ENCODE peak calls at places on chromosomes 2 and 18, in six cellular contexts. One of them, this sample, is unnamed.

GRCh38 chr2:134842930-134843490 is 4.6 kb downstream of the ACMSD start:
- DNase-seq in K562: no peak
- DNase-seq in A549: no peak
- DNase-seq in HCT116: no peak
- DNase-seq in GM12878: no peak
- DNase-seq in HepG2: no peak
- DNase-seq in this sample: no peak

GRCh38 chr2:118539290-118539689 is 308.2 kb downstream of the EN1 start:
- DNase-seq in K562: no peak
- DNase-seq in A549: peak
- DNase-seq in HCT116: peak
- DNase-seq in GM12878: no peak
- DNase-seq in HepG2: peak
- DNase-seq in this sample: peak

GRCh38 chr2:10208736-10209135 is 86.2 kb downstream of the RRM2 start:
- DNase-seq in K562: no peak
- DNase-seq in A549: no peak
- DNase-seq in HCT116: no peak
- DNase-seq in GM12878: no peak
- DNase-seq in HepG2: no peak
- DNase-seq in this sample: no peak

GRCh38 chr2:212327171-212327809 is 211.3 kb downstream of the ERBB4 start:
- DNase-seq in K562: no peak
- DNase-seq in A549: peak
- DNase-seq in HCT116: no peak
- DNase-seq in GM12878: no peak
- DNase-seq in HepG2: peak
- DNase-seq in this sample: no peak

GRCh38 chr2:152504618-152505017 is 169.6 kb downstream of the FMNL2 start:
- DNase-seq in K562: no peak
- DNase-seq in A549: peak
- DNase-seq in HCT116: no peak
- DNase-seq in GM12878: no peak
- DNase-seq in HepG2: no peak
- DNase-seq in this sample: no peak

GRCh38 chr18:71995895-71996443 is 548.2 kb downstream of the CBLN2 start:
- DNase-seq in K562: no peak
- DNase-seq in A549: no peak
- DNase-seq in HCT116: no peak
- DNase-seq in GM12878: no peak
- DNase-seq in HepG2: no peak
- DNase-seq in this sample: no peak

GRCh38 chr2:27285481-27285880 is 3.3 kb downstream of the TRIM54 start:
- DNase-seq in K562: no peak
- DNase-seq in A549: no peak
- DNase-seq in HCT116: no peak
- DNase-seq in GM12878: no peak
- DNase-seq in HepG2: no peak
- DNase-seq in this sample: no peak

GRCh38 chr18:49814147-49814499 is 790 bp upstream of the ACAA2 start:
- DNase-seq in K562: peak
- DNase-seq in A549: peak
- DNase-seq in HCT116: no peak
- DNase-seq in GM12878: no peak
- DNase-seq in HepG2: peak
- DNase-seq in this sample: no peak

GRCh38 chr2:194044321-194044720 is 1612.7 kb upstream of the SLC39A10 start:
- DNase-seq in K562: no peak
- DNase-seq in A549: no peak
- DNase-seq in HCT116: no peak
- DNase-seq in GM12878: no peak
- DNase-seq in HepG2: no peak
- DNase-seq in this sample: no peak

GRCh38 chr2:233928594-233929351 is 11.6 kb downstream of the TRPM8 start:
- DNase-seq in K562: peak
- DNase-seq in A549: peak
- DNase-seq in HCT116: no peak
- DNase-seq in GM12878: no peak
- DNase-seq in HepG2: peak
- DNase-seq in this sample: peak

GRCh38 chr2:70767699-70768584 is at the start of gene ADD2:
- DNase-seq in K562: peak
- DNase-seq in A549: peak
- DNase-seq in HCT116: no peak
- DNase-seq in GM12878: no peak
- DNase-seq in HepG2: no peak
- DNase-seq in this sample: no peak

GRCh38 chr2:240259201-240259923 is 118.9 kb upstream of the OTOS start:
- DNase-seq in K562: no peak
- DNase-seq in A549: no peak
- DNase-seq in HCT116: no peak
- DNase-seq in GM12878: no peak
- DNase-seq in HepG2: no peak
- DNase-seq in this sample: no peak

GRCh38 chr2:61733563-61733962 is 120.3 kb downstream of the FAM161A start:
- DNase-seq in K562: no peak
- DNase-seq in A549: no peak
- DNase-seq in HCT116: no peak
- DNase-seq in GM12878: no peak
- DNase-seq in HepG2: no peak
- DNase-seq in this sample: no peak
- TF ChIP-seq MAX in K562: no peak
- TF ChIP-seq MAX in A549: no peak
- TF ChIP-seq MAX in HCT116: no peak
- TF ChIP-seq MAX in GM12878: no peak
- TF ChIP-seq MAX in HepG2: no peak
- TF ChIP-seq MAX in this sample: no peak

GRCh38 chr2:154375625-154376020 is 322.9 kb upstream of the KCNJ3 start:
- DNase-seq in K562: no peak
- DNase-seq in A549: peak
- DNase-seq in HCT116: peak
- DNase-seq in GM12878: no peak
- DNase-seq in HepG2: peak
- DNase-seq in this sample: no peak
- TF ChIP-seq CEBPB in K562: no peak
- TF ChIP-seq CEBPB in A549: no peak
- TF ChIP-seq CEBPB in HCT116: no peak
- TF ChIP-seq CEBPB in GM12878: no peak
- TF ChIP-seq CEBPB in HepG2: no peak
- TF ChIP-seq CEBPB in this sample: no peak

DNA sequence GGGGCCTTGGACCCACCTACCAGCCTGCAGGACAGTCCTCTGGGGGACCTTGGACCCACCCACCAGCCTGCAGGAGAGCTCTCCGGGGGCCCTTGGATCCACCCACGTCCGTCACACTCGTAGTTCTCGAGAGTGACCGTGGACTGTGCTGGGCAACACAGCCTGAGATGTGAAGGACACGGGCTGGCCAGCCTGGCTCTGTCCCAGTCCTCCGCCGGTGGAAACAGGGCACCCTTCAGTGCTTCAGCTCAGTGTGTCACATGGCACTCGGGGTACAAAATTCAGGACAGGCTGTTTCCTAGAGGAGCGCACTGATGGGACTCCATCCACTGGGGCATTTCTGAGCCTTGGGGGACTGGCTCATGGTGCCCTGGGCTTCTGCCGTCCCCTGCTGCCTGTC is 212.0 kb downstream of the TWIST2 start:
- DNase-seq in K562: no peak
- DNase-seq in A549: no peak
- DNase-seq in HCT116: no peak
- DNase-seq in GM12878: no peak
- DNase-seq in HepG2: no peak
- DNase-seq in this sample: no peak
- TF ChIP-seq MAX in K562: no peak
- TF ChIP-seq MAX in A549: no peak
- TF ChIP-seq MAX in HCT116: no peak
- TF ChIP-seq MAX in GM12878: no peak
- TF ChIP-seq MAX in HepG2: no peak
- TF ChIP-seq MAX in this sample: no peak

DNA sequence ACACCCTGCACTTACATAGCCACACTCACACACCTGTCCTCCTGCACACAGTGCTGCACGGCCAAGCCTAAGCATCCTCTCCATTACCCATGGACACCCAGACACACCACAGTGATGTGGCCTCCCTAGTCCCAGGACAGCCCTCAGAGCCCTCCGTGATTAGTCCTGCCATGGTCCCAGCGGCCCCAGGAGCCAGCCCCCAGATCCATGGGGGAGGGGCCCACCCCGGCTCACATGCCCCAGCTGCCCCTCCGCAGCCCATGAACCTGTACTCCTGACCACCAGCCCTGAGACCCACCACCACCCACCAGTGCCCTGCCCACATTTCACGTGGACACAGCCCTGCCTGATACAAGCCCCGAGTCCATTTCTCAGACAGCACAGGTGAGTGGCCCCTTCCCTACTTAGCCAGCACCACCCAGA is 8.1 kb upstream of the DUSP2 start:
- DNase-seq in K562: no peak
- DNase-seq in A549: no peak
- DNase-seq in HCT116: no peak
- DNase-seq in GM12878: no peak
- DNase-seq in HepG2: no peak
- DNase-seq in this sample: no peak
- TF ChIP-seq CEBPB in K562: no peak
- TF ChIP-seq CEBPB in A549: no peak
- TF ChIP-seq CEBPB in HCT116: no peak
- TF ChIP-seq CEBPB in GM12878: no peak
- TF ChIP-seq CEBPB in HepG2: no peak
- TF ChIP-seq CEBPB in this sample: no peak

GRCh38 chr18:21735452-21736015 is 5.1 kb upstream of the MIB1 start:
- DNase-seq in K562: peak
- DNase-seq in A549: no peak
- DNase-seq in HCT116: no peak
- DNase-seq in GM12878: no peak
- DNase-seq in HepG2: peak
- DNase-seq in this sample: no peak
- TF ChIP-seq MAX in K562: no peak
- TF ChIP-seq MAX in A549: no peak
- TF ChIP-seq MAX in HCT116: no peak
- TF ChIP-seq MAX in GM12878: no peak
- TF ChIP-seq MAX in HepG2: peak
- TF ChIP-seq MAX in this sample: no peak

GRCh38 chr18:2884706-2885285 is 38.0 kb downstream of the EMILIN2 start:
- DNase-seq in K562: no peak
- DNase-seq in A549: no peak
- DNase-seq in HCT116: no peak
- DNase-seq in GM12878: no peak
- DNase-seq in HepG2: no peak
- DNase-seq in this sample: peak

GRCh38 chr18:2881088-2881487 is 34.3 kb downstream of the EMILIN2 start:
- DNase-seq in K562: no peak
- DNase-seq in A549: no peak
- DNase-seq in HCT116: no peak
- DNase-seq in GM12878: no peak
- DNase-seq in HepG2: no peak
- DNase-seq in this sample: no peak

GRCh38 chr18:2881490-2882195 is 34.8 kb downstream of the EMILIN2 start:
- DNase-seq in K562: no peak
- DNase-seq in A549: no peak
- DNase-seq in HCT116: no peak
- DNase-seq in GM12878: no peak
- DNase-seq in HepG2: no peak
- DNase-seq in this sample: no peak

GRCh38 chr18:2882201-2882600 is 35.4 kb downstream of the EMILIN2 start:
- DNase-seq in K562: no peak
- DNase-seq in A549: no peak
- DNase-seq in HCT116: no peak
- DNase-seq in GM12878: no peak
- DNase-seq in HepG2: no peak
- DNase-seq in this sample: no peak

GRCh38 chr18:2883137-2883671 is 36.4 kb downstream of the EMILIN2 start:
- DNase-seq in K562: no peak
- DNase-seq in A549: no peak
- DNase-seq in HCT116: no peak
- DNase-seq in GM12878: no peak
- DNase-seq in HepG2: no peak
- DNase-seq in this sample: peak
- TF ChIP-seq CEBPB in K562: no peak
- TF ChIP-seq CEBPB in A549: no peak
- TF ChIP-seq CEBPB in HCT116: no peak
- TF ChIP-seq CEBPB in GM12878: no peak
- TF ChIP-seq CEBPB in HepG2: no peak
- TF ChIP-seq CEBPB in this sample: no peak

DNA sequence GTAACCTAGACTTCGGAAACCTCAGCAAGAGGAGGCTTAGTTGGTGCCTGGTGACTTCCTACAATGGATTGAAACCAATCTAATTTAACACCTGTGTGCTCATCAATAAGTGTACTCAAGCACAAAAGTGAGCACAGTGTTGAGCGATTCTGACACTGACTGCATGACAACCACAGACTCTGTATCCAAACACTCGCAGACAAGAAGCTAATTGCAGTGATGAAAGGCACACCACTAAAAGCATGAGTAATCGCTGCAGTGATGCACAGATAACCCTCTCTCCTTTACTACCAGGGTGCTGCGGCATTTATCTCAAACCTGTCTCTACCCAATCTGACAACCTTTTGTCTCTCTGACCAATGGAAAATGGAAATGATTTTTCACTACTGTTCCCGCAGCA is 168.1 kb downstream of the AFF3 start:
- DNase-seq in K562: no peak
- DNase-seq in A549: no peak
- DNase-seq in HCT116: no peak
- DNase-seq in GM12878: no peak
- DNase-seq in HepG2: no peak
- DNase-seq in this sample: no peak
- TF ChIP-seq MAX in K562: no peak
- TF ChIP-seq MAX in A549: no peak
- TF ChIP-seq MAX in HCT116: no peak
- TF ChIP-seq MAX in GM12878: no peak
- TF ChIP-seq MAX in HepG2: no peak
- TF ChIP-seq MAX in this sample: no peak

DNA sequence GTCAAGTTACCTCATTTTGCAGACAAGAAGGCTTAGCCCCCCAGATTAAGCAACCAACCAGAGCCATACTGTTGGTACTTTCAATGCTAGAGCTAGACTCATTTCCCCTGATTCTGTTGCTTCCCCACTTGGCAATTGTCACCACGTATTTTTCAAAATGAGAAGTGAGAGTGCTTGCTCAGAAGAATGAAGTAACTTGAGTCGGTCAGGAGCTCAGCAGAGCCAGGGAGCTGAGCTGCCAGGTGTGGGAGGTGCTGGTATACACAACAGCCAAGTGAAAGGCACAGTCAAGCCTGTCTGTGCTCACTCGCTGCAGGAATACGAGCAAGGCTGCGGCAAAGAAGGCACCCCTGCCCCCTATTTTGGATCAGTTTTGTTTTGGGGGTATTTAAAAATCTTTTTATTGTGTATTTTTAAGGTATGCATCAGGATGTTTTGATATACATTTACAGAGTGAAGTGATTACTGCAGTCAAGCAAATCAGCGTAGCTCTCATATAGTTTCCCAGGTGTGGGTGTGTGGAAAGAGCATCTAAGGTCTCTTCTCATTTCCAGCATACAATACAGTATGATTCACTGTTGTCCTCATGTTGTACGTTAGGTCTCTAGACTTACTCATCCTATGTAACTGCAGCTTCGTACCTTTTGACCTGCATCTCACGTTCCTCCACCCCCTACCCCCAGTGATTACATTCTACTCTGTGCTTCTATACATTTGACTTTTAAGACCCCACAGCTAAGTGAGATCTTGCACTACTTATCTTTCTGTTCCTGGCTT is 62.4 kb downstream of the MRPS9 start:
- DNase-seq in K562: no peak
- DNase-seq in A549: no peak
- DNase-seq in HCT116: no peak
- DNase-seq in GM12878: peak
- DNase-seq in HepG2: no peak
- DNase-seq in this sample: no peak
- TF ChIP-seq CEBPB in K562: no peak
- TF ChIP-seq CEBPB in A549: no peak
- TF ChIP-seq CEBPB in HCT116: no peak
- TF ChIP-seq CEBPB in GM12878: no peak
- TF ChIP-seq CEBPB in HepG2: no peak
- TF ChIP-seq CEBPB in this sample: no peak